ENCODE peak calls at places on chromosomes 1 and 21, in six cellular contexts. P, D, Z, I, O and C are unnamed samples.

GRCh38 chr1:67939176-67939751 is 106.0 kb upstream of the GNG12 start:
- DNase-seq in P (no peak), D (no peak), Z (no peak), I (no peak), O (peak), C (no peak)

GRCh38 chr1:227885135-227885647 is 62.5 kb downstream of the WNT9A start:
- DNase-seq in P (no peak), D (no peak), Z (no peak), I (peak), O (peak), C (no peak)

GRCh38 chr21:38386967-38387366 is 111.3 kb downstream of the ERG start:
- DNase-seq in P (no peak), D (no peak), Z (no peak), I (no peak), O (no peak), C (peak)

GRCh38 chr1:246947255-246947654 is 15.5 kb upstream of the AHCTF1 start:
- DNase-seq in P (no peak), D (no peak), Z (no peak), I (no peak), O (no peak), C (no peak)

GRCh38 chr1:89069955-89070354 is 4.9 kb upstream of the GBP1 start:
- DNase-seq in P (no peak), D (no peak), Z (no peak), I (no peak), O (no peak), C (no peak)

GRCh38 chr1:230498704-230499103 is 72.6 kb upstream of the PGBD5 start:
- DNase-seq in P (no peak), D (no peak), Z (no peak), I (no peak), O (no peak), C (no peak)

GRCh38 chr1:46246548-46247432 is 773 bp upstream of the RAD54L start:
- DNase-seq in P (no peak), D (peak), Z (no peak), I (peak), O (peak), C (peak)

GRCh38 chr1:24694380-24694843 is 50.8 kb upstream of the CLIC4 start:
- DNase-seq in P (no peak), D (no peak), Z (no peak), I (no peak), O (peak), C (no peak)

GRCh38 chr1:10901091-10901893 is 104.8 kb upstream of the CASZ1 start:
- DNase-seq in P (no peak), D (no peak), Z (no peak), I (peak), O (peak), C (no peak)

GRCh38 chr1:247942624-247943023 is 6.0 kb upstream of the OR2L8 start:
- DNase-seq in P (no peak), D (no peak), Z (no peak), I (no peak), O (no peak), C (no peak)

GRCh38 chr1:67213164-67213563 is 46.9 kb downstream of the IL23R start:
- DNase-seq in P (peak), D (peak), Z (peak), I (no peak), O (peak), C (peak)

GRCh38 chr1:184164529-184164928 is 113.0 kb downstream of the TSEN15 start:
- DNase-seq in P (no peak), D (no peak), Z (no peak), I (no peak), O (no peak), C (no peak)

GRCh38 chr21:46126321-46127238 is 28.7 kb downstream of the COL6A2 start:
- DNase-seq in P (no peak), D (no peak), Z (no peak), I (peak), O (peak), C (no peak)

GRCh38 chr1:215595231-215595630 is 28.1 kb downstream of the KCTD3 start:
- DNase-seq in P (peak), D (no peak), Z (no peak), I (no peak), O (no peak), C (no peak)

GRCh38 chr1:71770121-71770520 is 512.2 kb downstream of the NEGR1 start:
- DNase-seq in P (no peak), D (no peak), Z (no peak), I (no peak), O (no peak), C (no peak)

GRCh38 chr1:26538480-26539412 is 9.2 kb downstream of the RPS6KA1 start:
- DNase-seq in P (peak), D (peak), Z (peak), I (peak), O (peak), C (peak)

GRCh38 chr1:186500804-186501203 is 39.9 kb upstream of the PDC start:
- DNase-seq in P (no peak), D (no peak), Z (peak), I (no peak), O (no peak), C (no peak)

GRCh38 chr1:206655471-206655882 is 20.1 kb downstream of the DYRK3 start:
- DNase-seq in P (no peak), D (no peak), Z (no peak), I (no peak), O (peak), C (no peak)

GRCh38 chr1:211511030-211511429 is 19.1 kb upstream of the RD3 start:
- DNase-seq in P (no peak), D (no peak), Z (no peak), I (no peak), O (no peak), C (no peak)

GRCh38 chr1:205172729-205173366 is 38.7 kb downstream of the DSTYK start:
- DNase-seq in P (peak), D (peak), Z (peak), I (no peak), O (no peak), C (no peak)

GRCh38 chr1:231866392-231867331 is 240.1 kb downstream of the DISC1 start:
- DNase-seq in P (peak), D (peak), Z (peak), I (peak), O (peak), C (peak)
- TF ChIP-seq MAX in P (no peak), D (no peak), Z (no peak), I (no peak), O (no peak), C (no peak)

GRCh38 chr1:202010042-202011015 is at the start of gene ELF3:
- DNase-seq in P (peak), D (no peak), Z (peak), I (peak), O (no peak), C (no peak)

GRCh38 chr1:202011994-202012393 is 1.6 kb downstream of the ELF3 start:
- DNase-seq in P (no peak), D (no peak), Z (peak), I (no peak), O (no peak), C (no peak)

GRCh38 chr1:202007703-202008489 is 2.5 kb upstream of the ELF3 start:
- DNase-seq in P (peak), D (peak), Z (no peak), I (peak), O (no peak), C (no peak)

GRCh38 chr1:202007279-202007678 is 3.1 kb upstream of the ELF3 start:
- DNase-seq in P (no peak), D (no peak), Z (no peak), I (no peak), O (no peak), C (no peak)

GRCh38 chr1:202009326-202010031 is 908 bp upstream of the ELF3 start:
- DNase-seq in P (peak), D (peak), Z (peak), I (peak), O (peak), C (peak)
- H3K4me3 ChIP-seq in P (peak), D (no peak), Z (peak), I (peak), O (no peak), C (no peak)

DNA sequence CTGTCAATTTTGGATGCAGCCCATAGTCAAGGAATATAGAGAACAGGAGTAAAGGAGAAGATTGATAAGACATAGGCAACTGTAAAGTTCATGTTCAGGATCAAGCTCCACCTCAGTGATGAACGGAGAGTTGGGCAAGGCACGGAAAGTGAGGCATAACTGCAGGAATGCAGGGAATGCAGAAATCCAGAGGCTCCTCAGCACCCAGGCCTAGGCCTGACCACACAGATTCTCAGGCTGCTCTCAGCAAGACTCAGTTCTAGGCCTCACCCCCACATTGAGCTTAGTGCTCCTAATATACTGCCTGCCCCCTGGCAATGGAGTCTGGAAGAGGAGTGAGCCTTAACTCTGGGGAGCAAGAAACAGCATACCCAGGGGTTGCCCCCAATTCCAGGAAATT is 36.3 kb upstream of the S1PR1 start:
- DNase-seq in P (peak), D (no peak), Z (peak), I (no peak), O (no peak), C (no peak)
- TF ChIP-seq MAX in P (no peak), D (no peak), Z (no peak), I (no peak), O (no peak), C (no peak)

GRCh38 chr1:201647722-201648065 is 108.8 kb downstream of the NAV1 start:
- DNase-seq in P (no peak), D (no peak), Z (no peak), I (peak), O (no peak), C (no peak)
- H3K4me3 ChIP-seq in P (peak), D (peak), Z (peak), I (peak), O (peak), C (no peak)

GRCh38 chr1:115323366-115324004 is 14.6 kb downstream of the NGF start:
- DNase-seq in P (no peak), D (no peak), Z (peak), I (no peak), O (no peak), C (no peak)
- TF ChIP-seq MAX in P (no peak), D (no peak), Z (no peak), I (no peak), O (no peak), C (no peak)

GRCh38 chr1:42955311-42956063 is 3.2 kb downstream of the SLC2A1 start:
- DNase-seq in P (no peak), D (no peak), Z (no peak), I (no peak), O (no peak), C (peak)
- H3K4me3 ChIP-seq in P (peak), D (peak), Z (peak), I (peak), O (no peak), C (peak)